ENCODE peak calls at places on chromosomes 2 and 18, in six cellular contexts. Z, S, D, J, H and T are unnamed samples.

GRCh38 chr2:69291004-69291650 is 95.9 kb downstream of the GFPT1 start:
- DNase-seq in H (no peak), D (no peak), Z (no peak), J (no peak), S (no peak), T (peak; percentile 86)

GRCh38 chr2:120761164-120761861 is 25.6 kb downstream of the GLI2 start:
- DNase-seq in S (no peak), J (no peak), Z (peak; percentile 25), D (no peak), H (no peak), T (no peak)

GRCh38 chr2:220998156-220998555 is 573.9 kb downstream of the EPHA4 start:
- DNase-seq in Z (no peak), H (no peak), J (no peak), D (no peak), S (no peak), T (no peak)

GRCh38 chr2:180012523-180012922 is 5.4 kb upstream of the CWC22 start:
- DNase-seq in Z (no peak), D (peak; percentile 36), H (no peak), J (peak; percentile 32), S (no peak), T (peak; percentile 85)

GRCh38 chr2:65165595-65165994 is 35.7 kb upstream of the RAB1A start:
- DNase-seq in S (no peak), J (no peak), D (no peak), H (no peak), Z (no peak), T (no peak)

GRCh38 chr2:1750935-1751767 is 6.8 kb upstream of the PXDN start:
- DNase-seq in J (peak; percentile 73), Z (peak; percentile 88), H (peak; percentile 85), S (peak; percentile 48), D (peak; percentile 84), T (peak; percentile 86)

GRCh38 chr2:206277503-206277902 is 3.0 kb downstream of the ZDBF2 start:
- DNase-seq in Z (no peak), D (no peak), J (no peak), S (no peak), H (no peak), T (no peak)

GRCh38 chr18:54240629-54241107 is 16.2 kb upstream of the MBD2 start:
- DNase-seq in D (no peak), S (no peak), Z (no peak), H (no peak), J (no peak), T (no peak)

GRCh38 chr2:40680547-40680946 is 228.7 kb upstream of the SLC8A1 start:
- DNase-seq in S (no peak), H (no peak), J (peak; percentile 2), Z (no peak), D (no peak), T (peak; percentile 19)

GRCh38 chr2:240955306-240956101 is 42.9 kb upstream of the SNED1 start:
- DNase-seq in H (peak; percentile 43), Z (peak; percentile 20), D (no peak), S (no peak), J (no peak), T (no peak)
- H3K14ac ChIP-seq in H (no peak overlapping the region), Z (no peak overlapping the region), D (peak overlapping the region; percentile 39), S (peak overlapping the region; percentile 14), J (no peak overlapping the region), T (no peak overlapping the region)

GRCh38 chr18:72783517-72783916 is 84.3 kb downstream of the NETO1 start:
- DNase-seq in Z (no peak), D (no peak), H (no peak), S (no peak), J (no peak), T (no peak)
- H3K4me2 ChIP-seq in Z (no peak overlapping the region), D (no peak overlapping the region), H (no peak overlapping the region), S (no peak overlapping the region), J (no peak overlapping the region), T (no peak overlapping the region)

GRCh38 chr2:147631294-147631693 is 213.5 kb upstream of the ACVR2A start:
- DNase-seq in S (no peak), D (no peak), H (no peak), J (no peak), Z (no peak), T (no peak)
- H3K14ac ChIP-seq in S (no peak overlapping the region), D (peak overlapping the region; percentile 90), H (no peak overlapping the region), J (no peak overlapping the region), Z (no peak overlapping the region), T (no peak overlapping the region)

GRCh38 chr2:47724221-47724981 is 58.5 kb upstream of the MSH6 start:
- DNase-seq in H (no peak), S (no peak), D (peak; percentile 15), J (no peak), Z (no peak), T (peak; percentile 13)
- H3K4me2 ChIP-seq in H (no peak overlapping the region), S (no peak overlapping the region), D (no peak overlapping the region), J (no peak overlapping the region), Z (no peak overlapping the region), T (no peak overlapping the region)

GRCh38 chr18:67023059-67023458 is 419.2 kb upstream of the CDH19 start:
- DNase-seq in D (no peak), S (no peak), H (no peak), Z (no peak), J (no peak), T (no peak)
- H3K14ac ChIP-seq in D (no peak overlapping the region), S (no peak overlapping the region), H (no peak overlapping the region), Z (no peak overlapping the region), J (no peak overlapping the region), T (no peak overlapping the region)